ENCODE peak calls at places on chromosomes 2 and 18, in four cellular contexts. One of them, this sample, is unnamed.
A peak's percentile ranks its signal among the peaks of the same experiment; 100 is the strongest.

GRCh38 chr2:62149708-62150107 is 46.2 kb upstream of the B3GNT2 start:
- DNase-seq in anterior cingulate cortex: no peak
- DNase-seq in skeletal muscle cell: peak; percentile 98
- DNase-seq in left colon: no peak
- DNase-seq in this sample: no peak

GRCh38 chr2:224749136-224749535 is 33.0 kb upstream of the CCDC195 start:
- DNase-seq in skeletal muscle cell: no peak
- DNase-seq in anterior cingulate cortex: no peak
- DNase-seq in left colon: no peak
- DNase-seq in this sample: peak; percentile 14

GRCh38 chr2:173511942-173512341 is 157.3 kb downstream of the CDCA7 start:
- DNase-seq in skeletal muscle cell: no peak
- DNase-seq in left colon: no peak
- DNase-seq in anterior cingulate cortex: no peak
- DNase-seq in this sample: peak; percentile 23

GRCh38 chr2:10971131-10971854 is 59.6 kb downstream of the KCNF1 start:
- DNase-seq in anterior cingulate cortex: no peak
- DNase-seq in left colon: no peak
- DNase-seq in skeletal muscle cell: no peak
- DNase-seq in this sample: no peak

GRCh38 chr2:33126552-33126951 is 179.8 kb downstream of the LTBP1 start:
- DNase-seq in anterior cingulate cortex: no peak
- DNase-seq in skeletal muscle cell: no peak
- DNase-seq in left colon: no peak
- DNase-seq in this sample: no peak

GRCh38 chr18:28087173-28087563 is 89.8 kb downstream of the CDH2 start:
- DNase-seq in anterior cingulate cortex: no peak
- DNase-seq in skeletal muscle cell: no peak
- DNase-seq in left colon: no peak
- DNase-seq in this sample: no peak

GRCh38 chr2:120398051-120398960 is 52.4 kb downstream of the INHBB start:
- DNase-seq in skeletal muscle cell: no peak
- DNase-seq in anterior cingulate cortex: no peak
- DNase-seq in left colon: no peak
- DNase-seq in this sample: no peak

GRCh38 chr2:182666674-182667320 is 49.3 kb upstream of the DNAJC10 start:
- DNase-seq in skeletal muscle cell: no peak
- DNase-seq in left colon: no peak
- DNase-seq in anterior cingulate cortex: no peak
- DNase-seq in this sample: peak; percentile 35

GRCh38 chr2:223538920-223539440 is 63.2 kb downstream of the SCG2 start:
- DNase-seq in anterior cingulate cortex: no peak
- DNase-seq in left colon: no peak
- DNase-seq in skeletal muscle cell: no peak
- DNase-seq in this sample: peak; percentile 25

GRCh38 chr2:206635016-206635415 is 7.3 kb upstream of the FAM237A start:
- DNase-seq in skeletal muscle cell: no peak
- DNase-seq in anterior cingulate cortex: no peak
- DNase-seq in left colon: no peak
- DNase-seq in this sample: no peak